ENCODE peak calls at places on chromosomes 12 and 14, in six cellular contexts. P, L, G, E, B and O are unnamed samples.
A peak's percentile ranks its signal among the peaks of the same experiment; 100 is the strongest.

GRCh38 chr12:74119811-74120362 is 417.7 kb upstream of the ATXN7L3B start:
- DNase-seq in G (no peak), L (no peak), E (no peak), P (peak; percentile 57), B (no peak), O (no peak)

GRCh38 chr12:52903285-52903854 is 1.5 kb downstream of the KRT8 start:
- DNase-seq in B (peak; percentile 69), G (no peak), P (no peak), L (peak; percentile 59), E (peak; percentile 79), O (peak; percentile 94)

GRCh38 chr12:75439048-75439447 is 41.5 kb upstream of the GLIPR1 start:
- DNase-seq in G (no peak), P (peak; percentile 17), L (peak; percentile 18), E (no peak), B (no peak), O (no peak)

GRCh38 chr12:31589896-31590729 is 823 bp downstream of the DENND5B start:
- DNase-seq in E (peak; percentile 70), L (peak; percentile 56), P (peak; percentile 35), B (peak; percentile 81), G (no peak), O (peak; percentile 72)

GRCh38 chr12:7709969-7710368 is 1.3 kb upstream of the DPPA3 start:
- DNase-seq in L (no peak), P (no peak), B (no peak), E (no peak), G (no peak), O (peak; percentile 37)

GRCh38 chr12:39235990-39236767 is 206.7 kb downstream of the KIF21A start:
- DNase-seq in P (peak; percentile 91), E (peak; percentile 22), L (peak; percentile 25), G (no peak), B (no peak), O (no peak)

GRCh38 chr14:49946320-49947141 is 53.6 kb downstream of the ARF6 start:
- DNase-seq in B (peak; percentile 76), P (peak; percentile 83), L (peak; percentile 65), G (no peak), E (peak; percentile 49), O (no peak)

GRCh38 chr12:128861226-128862016 is 8.1 kb downstream of the GLT1D1 start:
- DNase-seq in B (no peak), E (no peak), G (no peak), L (no peak), P (no peak), O (no peak)

GRCh38 chr12:30827406-30828055 is 72.8 kb upstream of the CAPRIN2 start:
- DNase-seq in E (no peak), P (no peak), B (no peak), G (no peak), L (no peak), O (no peak)

GRCh38 chr14:52694761-52695480 is 437 bp downstream of the ERO1A start:
- DNase-seq in L (peak; percentile 56), B (peak; percentile 45), G (peak; percentile 18), P (peak; percentile 63), E (peak; percentile 70), O (peak; percentile 56)

GRCh38 chr14:75196468-75196867 is 20.1 kb upstream of the TMED10 start:
- DNase-seq in E (no peak), G (no peak), L (no peak), P (no peak), B (no peak), O (no peak)

GRCh38 chr14:37655418-37655817 is 60.0 kb downstream of the TTC6 start:
- DNase-seq in E (peak; percentile 36), P (peak; percentile 39), B (peak; percentile 25), G (no peak), L (peak; percentile 1), O (no peak)

GRCh38 chr12:1220127-1221092 is 229.4 kb downstream of the ERC1 start:
- DNase-seq in G (no peak), B (peak; percentile 6), P (peak; percentile 21), E (no peak), L (peak; percentile 10), O (no peak)

GRCh38 chr14:99569725-99570541 is 34.1 kb downstream of the CCDC85C start:
- DNase-seq in L (no peak), B (no peak), E (no peak), G (no peak), P (no peak), O (no peak)

GRCh38 chr12:3520711-3521110 is 29.7 kb downstream of the PRMT8 start:
- DNase-seq in G (no peak), E (no peak), P (no peak), L (no peak), B (no peak), O (no peak)

GRCh38 chr14:59277659-59278058 is 89.2 kb downstream of the DAAM1 start:
- DNase-seq in P (no peak), B (no peak), G (no peak), E (no peak), L (peak; percentile 58), O (no peak)

GRCh38 chr12:114288071-114288470 is 117.9 kb downstream of the TBX5 start:
- DNase-seq in L (peak; percentile 50), P (no peak), E (no peak), B (no peak), G (no peak), O (no peak)

GRCh38 chr14:72060917-72061316 is 128.7 kb downstream of the RGS6 start:
- DNase-seq in L (no peak), P (peak; percentile 14), B (no peak), E (no peak), G (no peak), O (no peak)

GRCh38 chr12:53064613-53065415 is 14.4 kb downstream of the SPRYD3 start:
- DNase-seq in L (no peak), P (no peak), G (no peak), B (no peak), E (no peak), O (no peak)

GRCh38 chr12:56995201-56995929 is 11.0 kb downstream of the ZBTB39 start:
- DNase-seq in B (no peak), P (no peak), E (no peak), G (no peak), L (no peak), O (no peak)

GRCh38 chr12:113052326-113052725 is 4.2 kb upstream of the DTX1 start:
- DNase-seq in G (no peak), P (no peak), E (no peak), B (no peak), L (no peak), O (no peak)

GRCh38 chr12:50251619-50252300 is 31.6 kb downstream of the LIMA1 start:
- DNase-seq in P (peak; percentile 81), G (no peak), E (no peak), L (no peak), B (no peak), O (no peak)

GRCh38 chr12:111720457-111720856 is 34.6 kb downstream of the ACAD10 start:
- DNase-seq in B (no peak), G (no peak), P (no peak), L (no peak), E (no peak), O (no peak)

GRCh38 chr12:6796576-6796975 is 7.2 kb downstream of the CD4 start:
- DNase-seq in P (no peak), G (no peak), L (no peak), E (no peak), B (no peak), O (no peak)

GRCh38 chr14:53401646-53402045 is 248.5 kb upstream of the DDHD1 start:
- DNase-seq in B (no peak), G (no peak), L (peak; percentile 25), P (no peak), E (no peak), O (no peak)

GRCh38 chr12:48972213-48973021 is 882 bp upstream of the WNT10B start:
- DNase-seq in E (peak; percentile 50), G (no peak), B (no peak), P (no peak), L (no peak), O (peak; percentile 38)

GRCh38 chr14:105180598-105181528 is at the start of gene NUDT14:
- DNase-seq in P (no peak), B (peak; percentile 69), G (peak; percentile 84), L (no peak), E (peak; percentile 81), O (peak; percentile 75)

GRCh38 chr14:30440986-30441385 is 118.0 kb upstream of the G2E3 start:
- DNase-seq in E (no peak), B (no peak), G (no peak), P (no peak), L (peak; percentile 74), O (no peak)

GRCh38 chr14:68637106-68638021 is 155.5 kb downstream of the ZFP36L1 start:
- DNase-seq in G (no peak), B (no peak), P (no peak), L (peak; percentile 62), E (peak; percentile 21), O (no peak)

GRCh38 chr14:78119440-78119839 is 50.7 kb upstream of the NRXN3 start:
- DNase-seq in G (no peak), E (no peak), L (no peak), B (no peak), P (no peak), O (no peak)

GRCh38 chr14:36254020-36254614 is 66.3 kb downstream of the MBIP start:
- DNase-seq in B (no peak), L (peak; percentile 10), E (peak; percentile 63), P (peak; percentile 25), G (no peak), O (peak; percentile 76)

GRCh38 chr14:61877050-61877390 is 114.8 kb downstream of the SNAPC1 start:
- DNase-seq in L (no peak), B (no peak), P (no peak), E (no peak), G (no peak), O (no peak)

GRCh38 chr14:100474176-100474575 is 113.0 kb downstream of the BEGAIN start:
- DNase-seq in G (no peak), E (no peak), B (no peak), L (no peak), P (no peak), O (no peak)

GRCh38 chr14:31020834-31021575 is 4.4 kb upstream of the AP4S1 start:
- DNase-seq in P (no peak), B (no peak), E (no peak), L (no peak), G (no peak), O (no peak)

GRCh38 chr12:17216156-17216555 is 610.2 kb upstream of the LMO3 start:
- DNase-seq in L (no peak), E (no peak), P (no peak), G (no peak), B (no peak), O (no peak)

GRCh38 chr12:92136021-92136735 is 9.5 kb downstream of the BTG1 start:
- DNase-seq in E (no peak), B (no peak), G (no peak), L (no peak), P (no peak), O (no peak)